ENCODE peak calls at places on chromosomes 1 and 21, in eight cellular contexts. V, E, W, A, M, X, F and O are unnamed samples.

GRCh38 chr1:111895456-111895855 is 94.0 kb downstream of the KCND3 start:
- DNase-seq in V (no peak), E (no peak), W (no peak), A (no peak), M (no peak), X (no peak), F (no peak), O (peak)

GRCh38 chr21:26461500-26461899 is 111.6 kb downstream of the CYYR1 start:
- DNase-seq in V (peak), E (no peak), W (no peak), A (no peak), M (no peak), X (no peak), F (no peak), O (peak)

GRCh38 chr1:33410091-33410701 is 20.7 kb downstream of the PHC2 start:
- DNase-seq in V (no peak), E (no peak), W (no peak), A (no peak), M (peak), X (no peak), F (no peak), O (no peak)

GRCh38 chr1:23395849-23396248 is 26.2 kb upstream of the ZNF436 start:
- DNase-seq in V (no peak), E (no peak), W (no peak), A (no peak), M (no peak), X (no peak), F (no peak), O (no peak)

GRCh38 chr1:241696815-241697639 is 44.9 kb downstream of the WDR64 start:
- DNase-seq in V (no peak), E (no peak), W (no peak), A (no peak), M (no peak), X (no peak), F (no peak), O (no peak)

GRCh38 chr1:38589036-38589435 is 270.5 kb downstream of the RRAGC start:
- DNase-seq in V (no peak), E (no peak), W (no peak), A (no peak), M (no peak), X (no peak), F (no peak), O (no peak)

GRCh38 chr1:182380199-182380598 is 11.4 kb downstream of the GLUL start:
- DNase-seq in V (no peak), E (no peak), W (no peak), A (no peak), M (no peak), X (no peak), F (no peak), O (no peak)

GRCh38 chr1:172278478-172278877 is 142.0 kb upstream of the C1orf105 start:
- DNase-seq in V (peak), E (no peak), W (no peak), A (no peak), M (no peak), X (no peak), F (no peak), O (no peak)

GRCh38 chr1:26401891-26402290 is 8.7 kb upstream of the LIN28A start:
- DNase-seq in V (no peak), E (no peak), W (no peak), A (no peak), M (no peak), X (no peak), F (no peak), O (no peak)